ENCODE peak calls at places on chromosomes 5 and 9, in four cellular contexts. S, N, D and J are unnamed samples.

GRCh38 chr5:147918101-147918500 is 11.8 kb upstream of the C5orf46 start:
- DNase-seq in S (no peak), N (no peak), D (no peak), J (no peak)

GRCh38 chr5:35263266-35263665 is 33.0 kb upstream of the PRLR start:
- DNase-seq in S (no peak), N (no peak), D (no peak), J (no peak)

GRCh38 chr5:127802477-127802865 is 99.3 kb downstream of the CCDC192 start:
- DNase-seq in S (no peak), N (no peak), D (no peak), J (no peak)

GRCh38 chr9:70411141-70411929 is 3.1 kb downstream of the KLF9 start:
- DNase-seq in S (no peak), N (peak), D (peak), J (no peak)

GRCh38 chr5:121189569-121190305 is 661.9 kb upstream of the FTMT start:
- DNase-seq in S (no peak), N (no peak), D (no peak), J (no peak)

GRCh38 chr9:36470891-36471290 is 70.8 kb upstream of the RNF38 start:
- DNase-seq in S (peak), N (no peak), D (no peak), J (no peak)

GRCh38 chr5:158382473-158382872 is 523.5 kb upstream of the CLINT1 start:
- DNase-seq in S (no peak), N (no peak), D (no peak), J (no peak)

GRCh38 chr9:98302150-98302549 is 46.7 kb upstream of the TBC1D2 start:
- DNase-seq in S (no peak), N (no peak), D (no peak), J (no peak)

GRCh38 chr9:85871008-85871407 is 69.9 kb upstream of the NAA35 start:
- DNase-seq in S (no peak), N (no peak), D (no peak), J (no peak)

GRCh38 chr5:142530904-142531303 is 155.0 kb downstream of the FGF1 start:
- DNase-seq in S (no peak), N (no peak), D (no peak), J (no peak)

GRCh38 chr9:95447660-95448420 is 68.9 kb downstream of the PTCH1 start:
- DNase-seq in S (no peak), N (no peak), D (no peak), J (peak)

GRCh38 chr9:5008206-5008605 is 23.1 kb downstream of the JAK2 start:
- DNase-seq in S (no peak), N (no peak), D (no peak), J (no peak)

GRCh38 chr9:122180633-122181032 is 20.9 kb downstream of the MORN5 start:
- DNase-seq in S (no peak), N (peak), D (peak), J (no peak)

GRCh38 chr5:35004200-35004599 is 43.5 kb downstream of the AGXT2 start:
- DNase-seq in S (no peak), N (no peak), D (no peak), J (no peak)

GRCh38 chr9:13626601-13627000 is 347.1 kb upstream of the MPDZ start:
- DNase-seq in S (no peak), N (no peak), D (no peak), J (no peak)

GRCh38 chr5:125302577-125302976 is 556.1 kb upstream of the ZNF608 start:
- DNase-seq in S (no peak), N (no peak), D (no peak), J (no peak)

GRCh38 chr5:38284378-38284777 is 26.0 kb downstream of the EGFLAM start:
- DNase-seq in S (no peak), N (no peak), D (no peak), J (no peak)

GRCh38 chr9:37407468-37407867 is 15.0 kb upstream of the GRHPR start:
- DNase-seq in S (no peak), N (no peak), D (peak), J (no peak)

GRCh38 chr5:989961-990530 is 18.6 kb upstream of the NKD2 start:
- DNase-seq in S (no peak), N (no peak), D (no peak), J (no peak)

GRCh38 chr9:90000925-90001324 is 396.1 kb downstream of the GADD45G start:
- DNase-seq in S (no peak), N (no peak), D (no peak), J (no peak)

GRCh38 chr9:133505901-133506652 is 18.7 kb downstream of the MYMK start:
- DNase-seq in S (no peak), N (peak), D (no peak), J (no peak)

GRCh38 chr9:108776920-108777650 is 78.7 kb downstream of the ACTL7B start:
- DNase-seq in S (no peak), N (no peak), D (peak), J (no peak)

GRCh38 chr5:107790671-107791070 is 119.9 kb upstream of the EFNA5 start:
- DNase-seq in S (no peak), N (no peak), D (no peak), J (no peak)

GRCh38 chr5:37417347-37417746 is 38.2 kb downstream of the WDR70 start:
- DNase-seq in S (no peak), N (no peak), D (no peak), J (no peak)

GRCh38 chr9:122397749-122398148 is 26.9 kb downstream of the PTGS1 start:
- DNase-seq in S (no peak), N (no peak), D (no peak), J (no peak)

GRCh38 chr9:83670381-83670780 is 37.4 kb downstream of the UBQLN1 start:
- DNase-seq in S (no peak), N (no peak), D (no peak), J (no peak)

GRCh38 chr9:21558627-21559401 is 76.7 kb upstream of the IFNE start:
- DNase-seq in S (no peak), N (no peak), D (no peak), J (no peak)

GRCh38 chr5:85140471-85140870 is 755.8 kb upstream of the EDIL3 start:
- DNase-seq in S (no peak), N (no peak), D (no peak), J (no peak)

GRCh38 chr5:112647428-112647827 is 90.3 kb upstream of the APC start:
- DNase-seq in S (no peak), N (no peak), D (no peak), J (peak)

GRCh38 chr5:73694089-73694488 is 68.1 kb downstream of the ARHGEF28 start:
- DNase-seq in S (peak), N (no peak), D (peak), J (no peak)

GRCh38 chr5:51731641-51732040 is 348.4 kb downstream of the ISL1 start:
- DNase-seq in S (no peak), N (no peak), D (no peak), J (no peak)

GRCh38 chr5:154486427-154486866 is 8.4 kb upstream of the HAND1 start:
- DNase-seq in S (no peak), N (no peak), D (no peak), J (no peak)

GRCh38 chr5:31029925-31030324 is 163.6 kb upstream of the CDH6 start:
- DNase-seq in S (no peak), N (no peak), D (no peak), J (no peak)

GRCh38 chr5:149432377-149432776 is 53.3 kb upstream of the IL17B start:
- DNase-seq in S (no peak), N (no peak), D (no peak), J (no peak)

GRCh38 chr5:142091012-142091411 is 17.6 kb upstream of the NDFIP1 start:
- DNase-seq in S (no peak), N (no peak), D (no peak), J (no peak)

GRCh38 chr9:89889865-89890264 is 285.1 kb downstream of the GADD45G start:
- DNase-seq in S (no peak), N (no peak), D (no peak), J (no peak)

GRCh38 chr5:109700516-109701174 is 10.9 kb downstream of the MAN2A1 start:
- DNase-seq in S (no peak), N (no peak), D (no peak), J (no peak)

GRCh38 chr9:132987021-132987620 is 8.6 kb downstream of the GFI1B start:
- DNase-seq in S (no peak), N (no peak), D (no peak), J (no peak)

GRCh38 chr9:107810493-107810931 is 320.9 kb upstream of the KLF4 start:
- DNase-seq in S (no peak), N (no peak), D (no peak), J (no peak)

GRCh38 chr5:95644351-95645042 is 2.1 kb upstream of the RFESD start:
- DNase-seq in S (peak), N (peak), D (peak), J (peak)

GRCh38 chr5:95643152-95643551 is 3.4 kb upstream of the RFESD start:
- DNase-seq in S (no peak), N (no peak), D (no peak), J (no peak)

GRCh38 chr5:95641803-95642220 is 4.8 kb upstream of the RFESD start:
- DNase-seq in S (no peak), N (no peak), D (peak), J (no peak)

GRCh38 chr5:95638632-95639031 is 7.9 kb upstream of the RFESD start:
- DNase-seq in S (no peak), N (no peak), D (no peak), J (no peak)
- TF ChIP-seq TAF1 in S (peak), N (no peak), D (no peak), J (no peak)

GRCh38 chr9:20406344-20406743 is 216.0 kb downstream of the MLLT3 start:
- DNase-seq in S (no peak), N (no peak), D (no peak), J (no peak)

GRCh38 chr9:20404192-20404813 is 218.0 kb downstream of the MLLT3 start:
- DNase-seq in S (no peak), N (no peak), D (no peak), J (no peak)

GRCh38 chr9:20403346-20403745 is 219.0 kb downstream of the MLLT3 start:
- DNase-seq in S (no peak), N (no peak), D (no peak), J (no peak)

GRCh38 chr9:20407013-20407412 is 215.3 kb downstream of the MLLT3 start:
- DNase-seq in S (no peak), N (no peak), D (no peak), J (no peak)

GRCh38 chr9:20405086-20405485 is 217.2 kb downstream of the MLLT3 start:
- DNase-seq in S (no peak), N (no peak), D (no peak), J (no peak)
- TF ChIP-seq HDAC6 in S (no peak), N (no peak), D (no peak), J (no peak)

GRCh38 chr9:125495137-125496119 is 211.6 kb downstream of the MAPKAP1 start:
- DNase-seq in S (peak), N (no peak), D (no peak), J (no peak)
- TF ChIP-seq CEBPB in S (no peak), N (no peak), D (no peak), J (no peak)

GRCh38 chr9:135971892-135972291 is 10.7 kb upstream of the UBAC1 start:
- DNase-seq in S (no peak), N (peak), D (peak), J (peak)
- TF ChIP-seq TAF1 in S (no peak), N (no peak), D (peak), J (no peak)

GRCh38 chr5:164687391-164687790 is 1182.0 kb downstream of the MAT2B start:
- DNase-seq in S (no peak), N (no peak), D (no peak), J (no peak)

DNA sequence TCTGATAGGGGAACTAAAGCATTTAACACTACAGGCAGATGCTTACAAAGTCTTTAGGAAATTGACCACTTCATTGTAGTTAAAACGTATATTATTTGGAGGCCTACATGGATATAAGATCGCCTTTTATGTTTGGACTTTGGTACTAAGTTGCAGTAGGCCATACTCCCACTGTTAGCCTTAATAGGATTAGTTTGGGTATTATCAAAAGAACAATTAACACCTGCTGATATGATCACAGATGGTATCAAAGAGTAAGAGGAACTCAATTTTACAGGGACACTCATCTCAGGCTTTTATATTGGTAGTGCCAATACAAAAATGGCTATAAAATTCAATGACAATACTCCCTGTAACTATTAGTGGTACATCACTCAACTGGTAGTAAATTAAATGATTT is 1183.0 kb downstream of the MAT2B start:
- DNase-seq in S (no peak), N (no peak), D (no peak), J (no peak)
- TF ChIP-seq HDAC6 in S (no peak), N (no peak), D (no peak), J (no peak)

DNA sequence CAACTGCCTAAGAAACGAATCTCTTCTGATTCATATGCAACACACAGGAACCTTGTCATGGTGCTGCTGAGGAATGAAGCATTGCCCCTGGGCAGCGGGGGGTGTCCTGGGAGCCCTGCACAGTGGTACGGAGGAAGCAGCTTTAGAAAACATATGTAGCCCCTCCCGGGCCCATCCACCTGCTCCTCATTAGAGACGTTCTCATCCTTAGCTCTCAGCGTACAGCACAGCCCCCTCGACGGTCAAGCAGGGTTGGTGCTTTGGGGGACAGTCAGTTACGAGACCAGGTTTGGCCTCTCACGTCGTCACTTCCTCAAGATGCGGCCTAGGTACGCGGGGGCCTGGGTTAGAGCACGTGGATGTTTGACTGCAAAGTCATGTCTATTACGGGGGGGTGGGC is 28.4 kb upstream of the LAMC3 start:
- DNase-seq in S (no peak), N (peak), D (no peak), J (no peak)
- TF ChIP-seq CEBPB in S (no peak), N (no peak), D (no peak), J (no peak)

DNA sequence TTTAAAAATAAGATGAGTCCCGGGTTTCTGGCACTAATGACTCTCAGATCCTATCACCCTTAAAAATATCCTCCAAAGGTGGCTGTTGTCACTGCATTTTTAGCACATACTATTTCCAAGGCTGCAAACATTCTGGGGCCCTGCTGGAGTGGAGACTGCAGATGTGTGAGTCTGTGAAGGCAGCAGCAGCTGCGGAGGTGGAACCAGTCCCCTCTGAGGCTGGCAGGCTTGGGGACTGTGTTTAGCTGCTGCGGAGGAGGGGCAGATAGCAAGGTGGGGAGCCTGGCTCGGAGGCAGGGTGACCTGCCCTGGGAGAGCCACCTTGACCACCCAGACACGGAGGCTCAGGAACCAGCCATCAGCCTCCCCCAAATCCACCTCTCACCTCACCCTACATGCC is 77.0 kb downstream of the C5orf15 start:
- DNase-seq in S (no peak), N (no peak), D (no peak), J (no peak)
- TF ChIP-seq TAF1 in S (no peak), N (no peak), D (no peak), J (no peak)

DNA sequence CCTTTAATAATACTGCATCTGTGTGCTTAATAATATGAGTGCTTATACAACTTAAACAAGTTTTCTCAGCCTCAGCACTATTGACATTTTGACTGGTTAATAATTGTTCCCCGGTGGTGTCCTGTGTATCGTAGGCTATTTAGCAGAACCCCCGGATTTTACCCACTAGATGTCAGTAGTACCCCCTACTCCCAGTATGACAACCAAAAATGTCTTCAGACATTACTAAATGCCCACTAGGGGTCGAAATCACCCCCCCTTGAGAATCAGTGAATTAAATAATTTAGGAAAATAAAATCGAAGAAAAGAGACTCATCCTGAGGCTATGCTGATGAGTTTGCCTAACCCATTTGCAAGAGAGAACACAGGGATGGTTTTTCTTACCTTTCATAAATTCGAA is 166.3 kb downstream of the ATP10B start:
- DNase-seq in S (peak), N (peak), D (peak), J (no peak)
- TF ChIP-seq HDAC6 in S (no peak), N (no peak), D (no peak), J (no peak)

GRCh38 chr9:76116913-76117312 is 226.4 kb downstream of the PCSK5 start:
- DNase-seq in S (no peak), N (no peak), D (no peak), J (no peak)
- TF ChIP-seq CEBPB in S (no peak), N (no peak), D (no peak), J (no peak)

DNA sequence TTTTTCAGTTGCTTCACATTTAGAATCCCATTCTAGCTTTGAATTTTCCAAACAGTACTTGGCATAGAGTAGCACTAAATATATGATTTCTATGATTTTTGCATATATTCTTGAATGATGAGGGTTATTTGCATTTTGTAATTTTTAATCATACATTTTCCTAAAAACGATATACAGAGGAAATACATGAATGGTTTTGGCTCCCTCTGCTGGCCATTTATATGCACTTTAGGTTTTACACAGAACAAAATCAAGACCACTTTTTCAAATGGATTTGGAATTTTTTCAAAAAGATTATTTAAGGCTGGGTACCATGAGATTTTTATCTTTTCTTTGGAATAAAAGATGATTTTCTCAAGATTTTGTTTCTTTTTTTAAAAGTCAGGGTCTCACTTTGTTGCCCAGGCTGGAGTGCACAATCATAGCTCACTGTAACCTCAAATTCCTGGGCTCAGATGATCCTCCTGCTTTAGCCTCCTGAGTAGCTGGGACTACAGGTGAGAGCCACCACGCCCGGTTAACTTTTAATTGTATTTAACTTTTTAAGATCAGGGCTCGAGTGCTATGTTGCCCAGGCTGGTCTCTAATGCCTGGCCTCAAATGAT is 16.7 kb upstream of the COMMD10 start:
- DNase-seq in S (no peak), N (peak), D (peak), J (no peak)
- TF ChIP-seq TAF1 in S (no peak), N (no peak), D (no peak), J (no peak)